ENCODE peak calls at places on chromosomes 16 and 17, in four cellular contexts. M is K562, J is GM12878, T is HCT116. F is an unnamed sample.

GRCh38 chr16:2520784-2521577 is 810 bp downstream of the AMDHD2 start:
- DNase-seq in J (no peak), M (peak), T (no peak), F (no peak)

GRCh38 chr17:78390241-78391050 is 12.0 kb downstream of the PGS1 start:
- DNase-seq in M (peak), J (no peak), T (no peak), F (no peak)

GRCh38 chr17:48629411-48629759 is 3.2 kb upstream of the HOXB9 start:
- DNase-seq in J (no peak), M (no peak), T (no peak), F (no peak)

GRCh38 chr16:85832578-85833539 is 33.4 kb downstream of the COX4I1 start:
- DNase-seq in T (no peak), M (no peak), J (no peak), F (no peak)

GRCh38 chr17:40190197-40191021 is 13.1 kb downstream of the RAPGEFL1 start:
- DNase-seq in M (peak), J (no peak), T (no peak), F (peak)

GRCh38 chr17:64063766-64064224 is 43.4 kb upstream of the ICAM2 start:
- DNase-seq in J (no peak), M (peak), T (no peak), F (peak)

GRCh38 chr16:18059577-18059976 is 277.0 kb downstream of the NPIPA8 start:
- DNase-seq in J (no peak), M (no peak), T (no peak), F (no peak)

GRCh38 chr17:78226752-78227454 is 4.5 kb upstream of the TMEM235 start:
- DNase-seq in M (no peak), J (no peak), T (no peak), F (no peak)

GRCh38 chr16:24198807-24199533 is 57.2 kb upstream of the CACNG3 start:
- DNase-seq in T (no peak), M (no peak), J (no peak), F (no peak)

GRCh38 chr17:12579245-12579644 is 86.4 kb upstream of the MYOCD start:
- DNase-seq in M (no peak), T (no peak), J (no peak), F (no peak)
- H3K4me3 ChIP-seq in M (no peak), T (no peak), J (no peak), F (no peak)

GRCh38 chr17:42814633-42815399 is 9.3 kb downstream of the BECN1 start:
- DNase-seq in J (no peak), T (no peak), M (no peak), F (no peak)
- TF ChIP-seq YY1 in J (no peak), T (no peak), M (no peak), F (no peak)

GRCh38 chr16:75111514-75112280 is 4.9 kb downstream of the LDHD start:
- DNase-seq in M (no peak), T (no peak), J (no peak), F (no peak)
- H3K4me3 ChIP-seq in M (no peak), T (no peak), J (no peak), F (no peak)

DNA sequence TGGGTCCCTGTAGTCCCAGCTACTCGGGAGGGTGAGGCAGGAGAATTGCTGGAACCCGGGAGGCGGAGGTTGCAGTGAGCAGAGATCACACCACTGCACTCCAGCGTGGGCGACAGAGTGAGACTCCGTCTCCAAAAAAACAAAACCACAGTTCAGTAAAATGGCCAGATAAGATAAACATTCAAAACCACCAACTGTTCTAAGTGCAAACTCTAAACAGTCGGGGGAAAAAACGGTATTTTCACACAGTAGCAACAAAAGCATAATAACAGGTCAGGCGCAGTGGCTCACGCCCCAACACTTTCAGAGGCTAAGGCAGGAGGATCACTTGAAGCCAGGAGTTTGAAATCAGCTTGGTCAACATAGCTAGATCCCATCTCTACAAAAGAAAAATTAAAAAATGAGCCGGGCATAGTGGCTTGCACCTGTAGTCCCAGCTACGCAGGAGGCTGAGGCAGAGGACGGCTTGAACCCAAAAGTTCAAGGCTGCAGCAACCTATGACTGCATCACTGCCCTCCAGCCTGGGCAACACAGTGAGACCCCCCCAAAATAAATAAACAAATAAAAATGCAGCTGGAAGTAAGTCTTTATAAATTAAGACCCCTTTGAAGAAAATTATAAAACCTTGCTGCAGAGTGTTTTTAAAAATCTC is 10.8 kb upstream of the HASPIN start:
- DNase-seq in J (peak), T (no peak), M (no peak), F (no peak)
- TF ChIP-seq YY1 in J (no peak), T (no peak), M (no peak), F (no peak)